ENCODE peak calls at places on chromosomes 13 and 19, in five cellular contexts. S is K562, F is SK-N-SH, X is transverse colon, L is suprapubic skin. U is an unnamed sample.
A peak's percentile ranks its signal among the peaks of the same experiment; 100 is the strongest.

GRCh38 chr13:98173431-98173921 is 3.6 kb downstream of the RNF113B start:
- DNase-seq in S (no peak), F (no peak), X (peak; percentile 15), L (peak; percentile 68), U (peak; percentile 10)

GRCh38 chr19:17240062-17240854 is 5.5 kb downstream of the NR2F6 start:
- DNase-seq in S (no peak), F (no peak), X (peak; percentile 58), L (no peak), U (no peak)

GRCh38 chr13:86758116-86758515 is 913.1 kb upstream of the SLITRK5 start:
- DNase-seq in S (no peak), F (no peak), X (no peak), L (no peak), U (no peak)

GRCh38 chr19:49567722-49568454 is 12.5 kb downstream of the NOSIP start:
- DNase-seq in S (peak; percentile 50), F (no peak), X (peak; percentile 57), L (no peak), U (no peak)

GRCh38 chr13:59510377-59510776 is 653.4 kb downstream of the DIAPH3 start:
- DNase-seq in S (no peak), F (no peak), X (no peak), L (no peak), U (no peak)

GRCh38 chr13:39603424-39603947 is 493 bp upstream of the LHFPL6 start:
- DNase-seq in S (no peak), F (peak; percentile 25), X (peak; percentile 8), L (no peak), U (no peak)

GRCh38 chr13:46126552-46127171 is 21.8 kb upstream of the CPB2 start:
- DNase-seq in S (peak; percentile 66), F (peak; percentile 68), X (peak; percentile 45), L (no peak), U (peak; percentile 62)

GRCh38 chr13:45332831-45333219 is 8.2 kb downstream of the TPT1 start:
- DNase-seq in S (no peak), F (no peak), X (no peak), L (no peak), U (no peak)

GRCh38 chr13:111515648-111516047 is 195.2 kb downstream of the TEX29 start:
- DNase-seq in S (no peak), F (no peak), X (no peak), L (no peak), U (no peak)

GRCh38 chr13:27977476-27978300 is 8.6 kb upstream of the CDX2 start:
- DNase-seq in S (no peak), F (no peak), X (no peak), L (no peak), U (no peak)

GRCh38 chr19:10887616-10888367 is 16.4 kb downstream of the CARM1 start:
- DNase-seq in S (no peak), F (no peak), X (no peak), L (no peak), U (no peak)

GRCh38 chr13:110382229-110382628 is 75.1 kb downstream of the COL4A2 start:
- DNase-seq in S (no peak), F (no peak), X (no peak), L (no peak), U (no peak)

GRCh38 chr19:10915511-10916091 is 12.8 kb downstream of the YIPF2 start:
- DNase-seq in S (no peak), F (peak; percentile 68), X (no peak), L (no peak), U (peak; percentile 25)

GRCh38 chr19:14091086-14091884 is 734 bp upstream of the SAMD1 start:
- DNase-seq in S (peak; percentile 61), F (peak; percentile 93), X (peak; percentile 89), L (peak; percentile 82), U (peak; percentile 59)

GRCh38 chr13:20414475-20415287 is 111.0 kb downstream of the CRYL1 start:
- DNase-seq in S (no peak), F (peak; percentile 41), X (peak; percentile 18), L (no peak), U (no peak)

GRCh38 chr19:994516-994915 is 5.7 kb upstream of the GRIN3B start:
- DNase-seq in S (no peak), F (no peak), X (no peak), L (no peak), U (no peak)

GRCh38 chr13:102582256-102582655 is 14.5 kb upstream of the TPP2 start:
- DNase-seq in S (no peak), F (no peak), X (no peak), L (no peak), U (no peak)

GRCh38 chr13:28537149-28537548 is 42.2 kb upstream of the FLT1 start:
- DNase-seq in S (no peak), F (no peak), X (no peak), L (no peak), U (no peak)

GRCh38 chr19:50759886-50760285 is 10.4 kb upstream of the GPR32 start:
- DNase-seq in S (peak; percentile 49), F (no peak), X (no peak), L (no peak), U (no peak)

GRCh38 chr13:98225036-98225940 is 48.2 kb upstream of the RNF113B start:
- DNase-seq in S (no peak), F (no peak), X (no peak), L (no peak), U (no peak)

GRCh38 chr19:43502419-43502976 is 2.0 kb downstream of the PHLDB3 start:
- DNase-seq in S (no peak), F (no peak), X (no peak), L (no peak), U (no peak)

GRCh38 chr13:91020635-91021034 is 326.9 kb upstream of the MIR17HG start:
- DNase-seq in S (no peak), F (no peak), X (no peak), L (no peak), U (no peak)

GRCh38 chr19:12840091-12841079 is 2.1 kb downstream of the MAST1 start:
- DNase-seq in S (peak; percentile 95), F (peak; percentile 90), X (peak; percentile 84), L (peak; percentile 68), U (no peak)

GRCh38 chr19:3061214-3062161 is 807 bp downstream of the TLE5 start:
- DNase-seq in S (peak; percentile 85), F (peak; percentile 86), X (peak; percentile 76), L (no peak), U (no peak)

GRCh38 chr13:23909606-23910005 is 12.3 kb upstream of the C1QTNF9B start:
- DNase-seq in S (no peak), F (no peak), X (no peak), L (no peak), U (no peak)

GRCh38 chr13:71055644-71056043 is 811.4 kb downstream of the DACH1 start:
- DNase-seq in S (no peak), F (no peak), X (no peak), L (no peak), U (no peak)

GRCh38 chr19:33947565-33947964 is 150.9 kb downstream of the KCTD15 start:
- DNase-seq in S (no peak), F (no peak), X (no peak), L (no peak), U (no peak)

DNA sequence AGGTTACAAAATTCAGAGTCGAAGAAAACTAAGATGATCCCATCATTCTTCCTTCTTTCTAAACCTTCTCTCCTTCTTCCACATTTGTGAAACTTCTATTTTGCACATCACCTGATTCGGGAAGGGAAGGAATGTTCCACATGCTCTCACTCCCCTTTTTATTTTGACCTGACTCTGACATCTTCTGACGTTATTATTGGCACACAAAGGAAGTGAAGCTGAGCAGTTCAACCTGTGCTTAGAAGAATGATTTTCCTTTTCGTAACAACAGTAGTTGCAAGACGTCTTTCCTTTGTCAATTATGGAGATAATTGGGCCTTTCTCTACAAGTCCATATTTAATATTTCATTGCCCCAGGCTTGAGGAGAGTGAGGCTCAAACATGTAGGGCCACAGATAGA is 18.0 kb downstream of the FAM124A start:
- DNase-seq in S (no peak), F (no peak), X (no peak), L (no peak), U (no peak)
- TF ChIP-seq EP300 in S (no peak), F (no peak), X (no peak), L (peak; percentile 80), U (peak; percentile 68)

GRCh38 chr13:21528616-21529015 is 69.5 kb upstream of the ZDHHC20 start:
- DNase-seq in S (no peak), F (no peak), X (no peak), L (no peak), U (no peak)
- H3K27me3 ChIP-seq in S (no peaks in the 10 kb centered on the region), F (no peaks in the 10 kb centered on the region), X (no peaks in the 10 kb centered on the region), L (no peaks in the 10 kb centered on the region), U (no peaks in the 10 kb centered on the region)

GRCh38 chr13:113401452-113402415 is 37.8 kb upstream of the GRTP1 start:
- DNase-seq in S (no peak), F (peak; percentile 1), X (no peak), L (no peak), U (no peak)

GRCh38 chr13:113399755-113400149 is 35.8 kb upstream of the GRTP1 start:
- DNase-seq in S (no peak), F (no peak), X (no peak), L (no peak), U (no peak)

GRCh38 chr13:113398963-113399754 is 35.2 kb upstream of the GRTP1 start:
- DNase-seq in S (no peak), F (no peak), X (no peak), L (no peak), U (peak; percentile 12)

GRCh38 chr13:113402471-113403254 is 38.7 kb upstream of the GRTP1 start:
- DNase-seq in S (no peak), F (no peak), X (no peak), L (no peak), U (peak; percentile 7)

DNA sequence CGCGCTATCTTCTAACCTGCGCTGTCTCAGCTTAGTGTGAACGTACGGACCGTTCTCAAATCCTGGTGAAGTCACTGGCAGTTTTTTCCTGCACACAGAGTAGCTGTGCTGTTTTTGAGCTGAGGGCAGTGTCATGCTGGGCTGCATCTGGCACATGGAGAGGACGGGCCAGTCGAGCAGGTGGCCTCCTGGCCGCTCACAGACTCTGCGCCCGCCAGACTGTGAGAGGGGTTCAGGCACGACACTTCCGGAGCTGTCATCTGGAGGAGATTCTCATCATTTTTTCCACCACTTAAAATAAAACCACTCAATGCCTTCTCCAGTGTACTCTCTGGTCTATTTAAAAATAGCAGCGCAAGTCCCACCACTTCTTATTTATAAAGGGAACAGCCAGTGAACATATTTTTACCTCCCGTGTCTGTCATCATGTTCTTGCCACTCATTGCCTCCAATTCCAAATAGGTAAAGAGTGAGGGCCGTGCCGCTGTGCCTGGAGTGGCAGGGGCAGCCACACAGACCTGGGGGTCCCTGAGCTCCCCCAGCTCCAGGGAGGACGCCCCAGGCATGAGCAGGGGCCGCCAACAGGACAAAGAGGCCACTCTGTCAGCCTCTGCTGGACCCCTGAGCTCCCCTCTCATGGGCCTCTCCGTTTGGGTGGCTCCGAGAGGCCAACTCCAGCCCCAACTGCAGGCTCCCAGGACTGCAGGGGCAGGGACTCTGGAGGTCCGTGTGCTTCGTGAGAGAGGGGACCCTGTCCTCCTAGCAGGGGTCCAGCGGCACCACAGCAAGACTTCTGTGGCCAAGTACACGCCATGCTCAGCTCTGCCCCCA is 36.9 kb upstream of the GRTP1 start:
- DNase-seq in S (no peak), F (no peak), X (no peak), L (no peak), U (no peak)
- TF ChIP-seq EP300 in S (no peak), F (no peak), X (no peak), L (no peak), U (no peak)

GRCh38 chr13:112992931-112993700 is 24.1 kb downstream of the MCF2L start:
- DNase-seq in S (no peak), F (no peak), X (no peak), L (no peak), U (no peak)
- H3K27me3 ChIP-seq in S (peaks cover 27% of the 10 kb centered on the region), F (no peaks in the 10 kb centered on the region), X (no peaks in the 10 kb centered on the region), L (peaks cover 5% of the 10 kb centered on the region), U (no peaks in the 10 kb centered on the region)

GRCh38 chr13:24923305-24923640 is 159.3 kb downstream of the RNF17 start:
- DNase-seq in S (no peak), F (peak; percentile 39), X (no peak), L (no peak), U (no peak)
- TF ChIP-seq EP300 in S (peak; percentile 9), F (no peak), X (no peak), L (no peak), U (no peak)